ENCODE peak calls at places on chromosomes 11 and 22, in five cellular contexts. J is right lobe of liver, V is HCT116, D is fibroblast of lung, X is pancreas. N is an unnamed sample. For H3K4me1, the result is how much of the 10 kb centered on the place peaks cover.

GRCh38 chr11:77396911-77397310 is 77.0 kb downstream of the PAK1 start:
- DNase-seq in J (no peak), V (no peak), D (no peak), X (no peak), N (no peak)

GRCh38 chr11:92827132-92827531 is 142.3 kb upstream of the MTNR1B start:
- DNase-seq in J (no peak), V (no peak), D (peak), X (no peak), N (no peak)

GRCh38 chr11:68685656-68686380 is 1.5 kb downstream of the GAL start:
- DNase-seq in J (peak), V (no peak), D (no peak), X (no peak), N (no peak)

GRCh38 chr11:46663277-46663940 is 37.0 kb downstream of the ARHGAP1 start:
- DNase-seq in J (peak), V (no peak), D (no peak), X (no peak), N (no peak)

GRCh38 chr11:65887723-65888162 is 528 bp downstream of the FIBP start:
- DNase-seq in J (no peak), V (no peak), D (no peak), X (no peak), N (no peak)

GRCh38 chr22:49662681-49663080 is 165.0 kb downstream of the BRD1 start:
- DNase-seq in J (peak), V (no peak), D (no peak), X (no peak), N (no peak)

GRCh38 chr11:121291896-121292502 is 572 bp upstream of the SC5D start:
- DNase-seq in J (no peak), V (no peak), D (peak), X (no peak), N (peak)

GRCh38 chr11:30635401-30635989 is 49.3 kb upstream of the MPPED2 start:
- DNase-seq in J (no peak), V (no peak), D (peak), X (no peak), N (no peak)

GRCh38 chr11:71164621-71165020 is 87.8 kb downstream of the SHANK2 start:
- DNase-seq in J (no peak), V (no peak), D (no peak), X (no peak), N (no peak)

GRCh38 chr11:14422052-14422813 is 63.2 kb upstream of the RRAS2 start:
- DNase-seq in J (peak), V (peak), D (peak), X (peak), N (peak)

GRCh38 chr22:38246692-38247091 is 26.1 kb downstream of the TMEM184B start:
- DNase-seq in J (no peak), V (no peak), D (no peak), X (no peak), N (no peak)

GRCh38 chr22:17241571-17242310 is 22.5 kb upstream of the ADA2 start:
- DNase-seq in J (no peak), V (no peak), D (no peak), X (no peak), N (no peak)

GRCh38 chr22:23065069-23065451 is 5.3 kb upstream of the GNAZ start:
- DNase-seq in J (peak), V (no peak), D (no peak), X (peak), N (no peak)

GRCh38 chr11:23789938-23790371 is 706.9 kb upstream of the LUZP2 start:
- DNase-seq in J (no peak), V (no peak), D (peak), X (no peak), N (peak)

GRCh38 chr11:29282088-29282487 is 734.7 kb downstream of the KCNA4 start:
- DNase-seq in J (no peak), V (peak), D (peak), X (no peak), N (no peak)

GRCh38 chr11:69573751-69574382 is 67.1 kb upstream of the CCND1 start:
- DNase-seq in J (no peak), V (no peak), D (no peak), X (no peak), N (no peak)

GRCh38 chr11:78662811-78663210 is 88.1 kb upstream of the NARS2 start:
- DNase-seq in J (no peak), V (no peak), D (no peak), X (no peak), N (no peak)

GRCh38 chr11:134224710-134225662 is 515 bp downstream of the VPS26B start:
- DNase-seq in J (peak), V (no peak), D (peak), X (peak), N (peak)

GRCh38 chr11:17473071-17473744 is 3.4 kb downstream of the ABCC8 start:
- DNase-seq in J (no peak), V (peak), D (no peak), X (no peak), N (no peak)

GRCh38 chr11:128098840-128099239 is 488.5 kb downstream of the ETS1 start:
- DNase-seq in J (no peak), V (no peak), D (no peak), X (no peak), N (no peak)

GRCh38 chr11:125990244-125990643 is 44.4 kb downstream of the VSIG10L2 start:
- DNase-seq in J (peak), V (no peak), D (peak), X (no peak), N (no peak)

GRCh38 chr11:88435405-88435804 is 97.9 kb upstream of the CTSC start:
- DNase-seq in J (no peak), V (no peak), D (no peak), X (no peak), N (no peak)

GRCh38 chr11:61918251-61919112 is 1.1 kb upstream of the RAB3IL1 start:
- DNase-seq in J (peak), V (no peak), D (no peak), X (no peak), N (no peak)

GRCh38 chr22:47006869-47007268 is 244.4 kb downstream of the TBC1D22A start:
- DNase-seq in J (no peak), V (no peak), D (no peak), X (no peak), N (no peak)

GRCh38 chr11:13283636-13284035 is 6.0 kb downstream of the BMAL1 start:
- DNase-seq in J (no peak), V (no peak), D (no peak), X (no peak), N (no peak)

GRCh38 chr22:18077639-18078328 is at the start of gene PEX26:
- DNase-seq in J (peak), V (peak), D (peak), X (peak), N (peak)

GRCh38 chr11:122069946-122070345 is 46.1 kb downstream of the BLID start:
- DNase-seq in J (no peak), V (no peak), D (peak), X (peak), N (peak)

GRCh38 chr11:122785156-122785605 is 53.1 kb upstream of the CRTAM start:
- DNase-seq in J (no peak), V (no peak), D (no peak), X (no peak), N (no peak)

GRCh38 chr11:66477256-66478201 is 2.7 kb upstream of the DPP3 start:
- DNase-seq in J (peak), V (no peak), D (no peak), X (no peak), N (no peak)

GRCh38 chr11:134731562-134731961 is 319.5 kb upstream of the B3GAT1 start:
- DNase-seq in J (no peak), V (no peak), D (no peak), X (no peak), N (no peak)

GRCh38 chr11:19803506-19803998 is 90.9 kb downstream of the NAV2 start:
- DNase-seq in J (no peak), V (no peak), D (no peak), X (peak), N (peak)

GRCh38 chr11:61791737-61792309 is 576 bp downstream of the TMEM258 start:
- DNase-seq in J (no peak), V (peak), D (peak), X (peak), N (peak)

GRCh38 chr11:78801161-78801884 is 226.7 kb upstream of the NARS2 start:
- DNase-seq in J (no peak), V (no peak), D (peak), X (peak), N (peak)

GRCh38 chr11:118640332-118641154 is 33.1 kb downstream of the PHLDB1 start:
- DNase-seq in J (no peak), V (no peak), D (no peak), X (peak), N (no peak)

GRCh38 chr11:72937439-72937838 is 123.2 kb downstream of the ATG16L2 start:
- DNase-seq in J (no peak), V (no peak), D (no peak), X (no peak), N (no peak)

GRCh38 chr11:72930011-72930410 is 115.8 kb downstream of the ATG16L2 start:
- DNase-seq in J (no peak), V (no peak), D (peak), X (no peak), N (no peak)

GRCh38 chr11:72927380-72927779 is 113.2 kb downstream of the ATG16L2 start:
- DNase-seq in J (no peak), V (no peak), D (no peak), X (no peak), N (no peak)

GRCh38 chr11:72935705-72936104 is 121.5 kb downstream of the ATG16L2 start:
- DNase-seq in J (no peak), V (no peak), D (no peak), X (no peak), N (no peak)

GRCh38 chr11:72932132-72932570 is 117.9 kb downstream of the ATG16L2 start:
- DNase-seq in J (no peak), V (no peak), D (peak), X (no peak), N (no peak)
- H3K4me1 ChIP-seq in J (under half), V (under half), D (under half), X (under half), N (under half)

GRCh38 chr11:43987384-43988039 is 45.1 kb downstream of the C11orf96 start:
- DNase-seq in J (peak), V (no peak), D (peak), X (peak), N (peak)

GRCh38 chr11:43986881-43987280 is 44.4 kb downstream of the C11orf96 start:
- DNase-seq in J (peak), V (no peak), D (no peak), X (no peak), N (no peak)

GRCh38 chr11:43984519-43985385 is 42.3 kb downstream of the C11orf96 start:
- DNase-seq in J (peak), V (no peak), D (no peak), X (peak), N (no peak)

GRCh38 chr11:43985386-43985752 is 42.9 kb downstream of the C11orf96 start:
- DNase-seq in J (no peak), V (no peak), D (no peak), X (no peak), N (no peak)

GRCh38 chr11:43986327-43986726 is 43.9 kb downstream of the C11orf96 start:
- DNase-seq in J (no peak), V (no peak), D (no peak), X (no peak), N (no peak)
- H3K4me1 ChIP-seq in J (under half), V (under half), D (under half), X (under half), N (under half)

GRCh38 chr22:20247608-20248171 is 20.4 kb downstream of the RTN4R start:
- DNase-seq in J (peak), V (no peak), D (no peak), X (no peak), N (no peak)
- H3K4me1 ChIP-seq in J (under half), V (under half), D (under half), X (under half), N (under half)

GRCh38 chr11:87263439-87263838 is 225.7 kb downstream of the TMEM135 start:
- DNase-seq in J (no peak), V (no peak), D (no peak), X (no peak), N (no peak)

GRCh38 chr11:87266751-87267150 is 229.0 kb downstream of the TMEM135 start:
- DNase-seq in J (no peak), V (no peak), D (no peak), X (no peak), N (no peak)

GRCh38 chr11:87265132-87265531 is 227.4 kb downstream of the TMEM135 start:
- DNase-seq in J (no peak), V (no peak), D (peak), X (no peak), N (no peak)

GRCh38 chr11:87265915-87266314 is 228.2 kb downstream of the TMEM135 start:
- DNase-seq in J (no peak), V (no peak), D (peak), X (no peak), N (no peak)

DNA sequence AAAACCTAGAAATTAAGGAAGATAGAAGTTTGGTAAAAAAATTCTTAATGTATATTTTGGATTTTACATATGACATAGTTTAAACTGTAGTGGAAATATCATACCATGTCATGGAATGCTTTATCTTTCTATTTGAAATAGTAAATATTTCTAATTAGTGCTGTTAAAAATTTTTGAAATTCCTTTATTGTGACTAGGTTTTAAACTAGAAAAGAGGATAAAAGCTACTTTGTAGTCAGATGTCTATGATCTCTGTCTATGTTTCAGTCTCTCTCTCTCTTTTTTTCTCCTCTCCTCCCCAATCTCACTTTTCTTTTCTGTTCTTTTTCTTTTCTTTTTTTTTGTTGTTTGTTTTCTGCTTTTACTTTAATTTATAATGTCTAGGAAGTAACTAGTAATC is 226.2 kb downstream of the TMEM135 start:
- DNase-seq in J (no peak), V (no peak), D (peak), X (no peak), N (no peak)
- H3K4me1 ChIP-seq in J (under half), V (under half), D (under half), X (under half), N (under half)

GRCh38 chr22:36365020-36365411 is 22.8 kb downstream of the MYH9 start:
- DNase-seq in J (no peak), V (peak), D (peak), X (peak), N (peak)
- H3K4me1 ChIP-seq in J (under half), V (half or more), D (half or more), X (half or more), N (half or more)

GRCh38 chr11:119723952-119724325 is 5.1 kb downstream of the NECTIN1 start:
- DNase-seq in J (no peak), V (no peak), D (no peak), X (no peak), N (no peak)
- H3K4me1 ChIP-seq in J (under half), V (under half), D (under half), X (under half), N (under half)

DNA sequence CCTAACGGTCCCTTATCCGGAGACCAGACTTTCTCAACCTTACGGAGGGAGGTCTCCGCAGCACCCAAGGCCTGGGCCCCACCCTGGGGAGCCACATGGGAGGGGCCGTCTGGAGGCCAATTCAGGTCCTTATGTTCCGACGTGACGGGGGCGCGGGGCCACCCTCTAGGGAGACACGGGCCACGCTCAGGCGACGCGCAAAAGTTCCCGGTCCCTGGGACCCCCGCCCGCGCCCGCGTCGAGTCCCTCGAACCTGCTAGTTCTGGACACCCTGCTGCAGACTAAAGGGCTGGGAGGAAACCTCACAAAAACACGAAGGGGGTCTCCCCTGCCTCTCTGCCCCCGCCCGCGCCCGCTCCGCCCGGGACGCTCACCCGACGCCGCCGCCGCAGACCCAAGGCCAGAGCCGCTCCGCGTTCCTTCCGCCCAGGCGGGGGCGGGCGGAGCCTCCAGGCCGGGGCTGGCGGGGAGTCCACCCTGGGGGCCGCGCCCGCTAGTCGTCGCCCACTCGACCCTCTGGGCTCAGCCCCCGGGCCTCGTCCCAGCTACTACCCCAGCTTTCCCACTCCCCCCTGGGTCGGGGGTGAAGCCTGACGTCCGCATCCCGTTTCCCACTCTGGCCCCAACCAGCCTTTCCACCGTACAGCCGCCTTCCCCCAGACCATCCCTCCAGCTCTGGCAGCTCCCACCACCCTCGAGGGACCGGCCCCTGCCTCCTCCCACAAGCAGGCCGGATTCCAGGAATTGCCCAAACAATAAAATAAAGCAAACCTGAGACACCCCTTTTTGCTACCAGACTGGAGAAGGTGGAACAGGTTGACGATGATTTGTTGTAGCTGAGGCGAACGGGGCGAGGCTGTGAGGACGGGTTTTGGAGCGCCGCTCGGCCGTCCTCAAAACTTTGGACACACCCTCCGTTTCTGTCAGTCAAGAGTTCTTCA is 2.7 kb downstream of the RNH1 start:
- DNase-seq in J (no peak), V (no peak), D (peak), X (peak), N (peak)
- H3K4me1 ChIP-seq in J (under half), V (under half), D (under half), X (under half), N (under half)

GRCh38 chr22:37112084-37112728 is 2.7 kb upstream of the TMPRSS6 start:
- DNase-seq in J (peak), V (no peak), D (no peak), X (peak), N (no peak)
- H3K4me1 ChIP-seq in J (under half), V (under half), D (under half), X (under half), N (under half)

GRCh38 chr11:130168105-130168504 is 8.5 kb downstream of the ST14 start:
- DNase-seq in J (no peak), V (no peak), D (peak), X (no peak), N (peak)
- H3K4me1 ChIP-seq in J (under half), V (under half), D (under half), X (under half), N (half or more)

N was measured in transverse colon.